ENCODE peak calls at places on chromosomes 6 and 20, in six cellular contexts. Q is transverse colon; L is stimulated activated naive CD4-positive, alpha-beta T cell; B is HFFc6; I is stimulated activated CD8-positive, alpha-beta memory T cell treated with anti-CD3 and anti-CD28 coated beads, Interleukin-7, amount 100 ng/mL, for 4 hours; K is tibial artery. G is an unnamed sample.

GRCh38 chr6:37785002-37785687 is 34.4 kb upstream of the ZFAND3 start:
- DNase-seq in Q (no peak), I (no peak), B (no peak), L (no peak), K (no peak), G (no peak)

GRCh38 chr6:100549406-100550167 is 84.9 kb upstream of the SIM1 start:
- DNase-seq in I (no peak), B (peak), K (no peak), L (no peak), Q (no peak), G (no peak)

GRCh38 chr6:5422321-5422915 is 161.1 kb downstream of the FARS2 start:
- DNase-seq in K (no peak), Q (peak), L (no peak), I (no peak), B (peak), G (no peak)

GRCh38 chr6:82385961-82386360 is 22.3 kb downstream of the TPBG start:
- DNase-seq in B (no peak), L (no peak), Q (no peak), I (no peak), K (no peak), G (no peak)

GRCh38 chr6:136037246-136037884 is 185.9 kb downstream of the PDE7B start:
- DNase-seq in I (no peak), K (no peak), L (no peak), Q (no peak), B (no peak), G (no peak)

GRCh38 chr6:70225052-70225451 is 77.8 kb downstream of the COL9A1 start:
- DNase-seq in Q (no peak), B (no peak), I (no peak), K (no peak), L (no peak), G (no peak)

GRCh38 chr20:35771689-35772562 is at the start of gene PHF20:
- DNase-seq in Q (peak), L (peak), K (peak), B (peak), I (peak), G (peak)

GRCh38 chr6:130513770-130514169 is 148.0 kb downstream of the TMEM200A start:
- DNase-seq in Q (peak), I (peak), L (peak), K (no peak), B (peak), G (peak)

GRCh38 chr20:51500311-51500710 is 42.2 kb downstream of the NFATC2 start:
- DNase-seq in B (no peak), L (peak), I (peak), Q (no peak), K (no peak), G (no peak)

GRCh38 chr6:1094306-1094705 is 217.6 kb upstream of the FOXQ1 start:
- DNase-seq in K (no peak), Q (no peak), I (no peak), B (peak), L (no peak), G (no peak)

GRCh38 chr6:217048-217659 is 75.1 kb upstream of the DUSP22 start:
- DNase-seq in Q (peak), K (no peak), B (no peak), I (no peak), L (no peak), G (peak)

GRCh38 chr20:7926767-7927166 is 13.5 kb downstream of the HAO1 start:
- DNase-seq in L (no peak), K (no peak), B (peak), Q (no peak), I (no peak), G (no peak)

GRCh38 chr6:90383212-90383611 is 86.6 kb upstream of the BACH2 start:
- DNase-seq in I (no peak), K (no peak), L (no peak), Q (no peak), B (no peak), G (no peak)

GRCh38 chr20:36102809-36103596 is 51.5 kb upstream of the EPB41L1 start:
- DNase-seq in I (no peak), L (no peak), Q (peak), K (no peak), B (no peak), G (no peak)

GRCh38 chr20:38714308-38714707 is 10.0 kb upstream of the SLC32A1 start:
- DNase-seq in Q (no peak), K (no peak), B (no peak), I (no peak), L (no peak), G (no peak)

GRCh38 chr20:38873050-38873581 is 53.1 kb upstream of the FAM83D start:
- DNase-seq in K (peak), B (no peak), L (no peak), Q (peak), I (peak), G (peak)

GRCh38 chr20:25238319-25239037 is 9.4 kb upstream of the PYGB start:
- DNase-seq in L (no peak), Q (no peak), I (no peak), K (peak), B (no peak), G (no peak)

GRCh38 chr20:46214831-46215488 is 93.3 kb downstream of the CDH22 start:
- DNase-seq in Q (no peak), I (no peak), B (no peak), L (no peak), K (no peak), G (no peak)

GRCh38 chr20:8535403-8536003 is 403.4 kb downstream of the PLCB1 start:
- DNase-seq in I (no peak), L (no peak), Q (no peak), B (no peak), K (no peak), G (no peak)

GRCh38 chr20:63234693-63235398 is 859 bp upstream of the BIRC7 start:
- DNase-seq in Q (peak), B (no peak), L (no peak), K (no peak), I (no peak), G (peak)

GRCh38 chr6:116096979-116097816 is 3.5 kb upstream of the NT5DC1 start:
- DNase-seq in K (no peak), Q (no peak), I (no peak), L (no peak), B (no peak), G (no peak)

GRCh38 chr20:51586005-51586440 is 43.5 kb upstream of the NFATC2 start:
- DNase-seq in L (no peak), I (no peak), B (peak), K (no peak), Q (no peak), G (no peak)

GRCh38 chr6:83019741-83020140 is 45.9 kb downstream of the UBE3D start:
- DNase-seq in K (no peak), I (no peak), L (no peak), B (no peak), Q (no peak), G (no peak)

GRCh38 chr20:52974155-52974554 is 2.0 kb downstream of the TSHZ2 start:
- DNase-seq in B (no peak), K (no peak), L (peak), Q (no peak), I (no peak), G (no peak)

G was measured in effector CD8-positive, alpha-beta T cell.